ENCODE peak calls at places on chromosomes 16 and 17, in nine cellular contexts. N is ACHN; D is EH; K is AG08395; M is activated CD4-positive, alpha-beta T cell treated with anti-CD3 and anti-CD28 coated beads for 24 hours; Y is naive B cell; C is stimulated activated CD4-positive, alpha-beta T cell treated with anti-CD3 and anti-CD28 coated beads, Interleukin-12 subunit alpha, Interleukin-12 subunit beta, amount 100 ng/mL, for 24 hours; R is amygdala; J is ascending aorta. H is an unnamed sample.

GRCh38 chr17:30992551-30992950 is 21.7 kb downstream of the RNF135 start:
- DNase-seq in N (no peak), D (no peak), K (no peak), M (no peak), Y (no peak), C (no peak), R (no peak), J (no peak), H (no peak)

GRCh38 chr16:79970551-79971236 is 370.2 kb upstream of the MAF start:
- DNase-seq in N (no peak), D (peak), K (no peak), M (no peak), Y (no peak), C (no peak), R (no peak), J (no peak), H (no peak)

GRCh38 chr16:16882766-16883165 is 503.8 kb downstream of the NPIPA7 start:
- DNase-seq in N (no peak), D (no peak), K (no peak), M (no peak), Y (no peak), C (no peak), R (no peak), J (no peak), H (no peak)

GRCh38 chr17:73096866-73097265 is 4.4 kb upstream of the SLC39A11 start:
- DNase-seq in N (no peak), D (no peak), K (peak), M (no peak), Y (no peak), C (no peak), R (no peak), J (peak), H (no peak)

GRCh38 chr17:14329900-14330491 is 29.1 kb downstream of the HS3ST3B1 start:
- DNase-seq in N (no peak), D (no peak), K (no peak), M (no peak), Y (no peak), C (no peak), R (no peak), J (no peak), H (no peak)

GRCh38 chr17:14373587-14374259 is 72.8 kb downstream of the HS3ST3B1 start:
- DNase-seq in N (peak), D (peak), K (peak), M (no peak), Y (no peak), C (no peak), R (no peak), J (no peak), H (no peak)

GRCh38 chr17:76370261-76370993 is 14.0 kb upstream of the SPHK1 start:
- DNase-seq in N (no peak), D (peak), K (peak), M (no peak), Y (no peak), C (no peak), R (no peak), J (peak), H (peak)

GRCh38 chr16:88651276-88651988 is 579 bp upstream of the CYBA start:
- DNase-seq in N (peak), D (peak), K (no peak), M (peak), Y (peak), C (peak), R (no peak), J (peak), H (no peak)

GRCh38 chr17:62627219-62627903 is at the start of gene MRC2:
- DNase-seq in N (peak), D (peak), K (peak), M (peak), Y (no peak), C (peak), R (no peak), J (peak), H (peak)

GRCh38 chr16:67157892-67158635 is 1.6 kb downstream of the TRADD start:
- DNase-seq in N (no peak), D (no peak), K (no peak), M (no peak), Y (no peak), C (no peak), R (no peak), J (no peak), H (no peak)

GRCh38 chr16:4651842-4652241 is 27.2 kb downstream of the MGRN1 start:
- DNase-seq in N (no peak), D (no peak), K (no peak), M (no peak), Y (peak), C (no peak), R (no peak), J (no peak), H (no peak)

GRCh38 chr16:15897834-15898254 is 9.4 kb upstream of the CEP20 start:
- DNase-seq in N (peak), D (peak), K (peak), M (peak), Y (no peak), C (peak), R (no peak), J (no peak), H (no peak)

GRCh38 chr17:29726721-29727252 is 104.1 kb upstream of the CORO6 start:
- DNase-seq in N (peak), D (peak), K (no peak), M (no peak), Y (peak), C (no peak), R (no peak), J (no peak), H (no peak)

GRCh38 chr17:41919840-41920579 is 1.3 kb upstream of the ACLY start:
- DNase-seq in N (no peak), D (no peak), K (no peak), M (no peak), Y (no peak), C (no peak), R (no peak), J (no peak), H (no peak)

GRCh38 chr17:2700031-2700490 is 11.5 kb downstream of the CLUH start:
- DNase-seq in N (no peak), D (no peak), K (no peak), M (no peak), Y (no peak), C (no peak), R (no peak), J (no peak), H (no peak)

GRCh38 chr16:57612494-57612893 is 15.9 kb upstream of the ADGRG1 start:
- DNase-seq in N (no peak), D (no peak), K (no peak), M (no peak), Y (no peak), C (no peak), R (no peak), J (peak), H (no peak)

GRCh38 chr16:85327731-85328664 is 215.7 kb upstream of the CIBAR2 start:
- DNase-seq in N (no peak), D (no peak), K (no peak), M (no peak), Y (no peak), C (no peak), R (peak), J (no peak), H (no peak)

GRCh38 chr17:82371333-82372062 is at the start of gene UTS2R:
- DNase-seq in N (no peak), D (no peak), K (no peak), M (no peak), Y (no peak), C (no peak), R (no peak), J (no peak), H (no peak)

GRCh38 chr16:15726715-15727114 is 76.7 kb downstream of the NDE1 start:
- DNase-seq in N (no peak), D (no peak), K (no peak), M (no peak), Y (no peak), C (no peak), R (no peak), J (no peak), H (no peak)

GRCh38 chr17:71118039-71118438 is 948.7 kb downstream of the KCNJ2 start:
- DNase-seq in N (peak), D (peak), K (peak), M (no peak), Y (no peak), C (no peak), R (no peak), J (no peak), H (no peak)

GRCh38 chr17:38353084-38353604 is 1.5 kb downstream of the SOCS7 start:
- DNase-seq in N (no peak), D (peak), K (no peak), M (no peak), Y (no peak), C (no peak), R (no peak), J (no peak), H (no peak)

GRCh38 chr16:49556252-49557069 is 182.9 kb downstream of the C16orf78 start:
- DNase-seq in N (peak), D (peak), K (no peak), M (no peak), Y (no peak), C (no peak), R (no peak), J (no peak), H (peak)

GRCh38 chr17:28999216-28999615 is 6.6 kb downstream of the SEZ6 start:
- DNase-seq in N (no peak), D (no peak), K (no peak), M (no peak), Y (no peak), C (no peak), R (no peak), J (no peak), H (no peak)

GRCh38 chr17:73338050-73338491 is 26.3 kb upstream of the CDC42EP4 start:
- DNase-seq in N (no peak), D (peak), K (peak), M (no peak), Y (no peak), C (no peak), R (no peak), J (peak), H (peak)

GRCh38 chr16:58451945-58452401 is 48.0 kb upstream of the NDRG4 start:
- DNase-seq in N (peak), D (peak), K (peak), M (no peak), Y (no peak), C (no peak), R (no peak), J (no peak), H (no peak)

GRCh38 chr16:82880361-82880760 is 253.6 kb downstream of the CDH13 start:
- DNase-seq in N (no peak), D (no peak), K (no peak), M (no peak), Y (no peak), C (no peak), R (no peak), J (no peak), H (no peak)

GRCh38 chr16:4257646-4258556 is 14.9 kb downstream of the TFAP4 start:
- DNase-seq in N (no peak), D (peak), K (no peak), M (no peak), Y (no peak), C (no peak), R (no peak), J (no peak), H (peak)

GRCh38 chr17:62565817-62566216 is 61.7 kb upstream of the MRC2 start:
- DNase-seq in N (no peak), D (peak), K (peak), M (no peak), Y (no peak), C (no peak), R (no peak), J (no peak), H (peak)

H was measured in hepatic stellate cell.